ENCODE peak calls at places on chromosome 19, in ten cellular contexts. T, E, R, U, D, Z, N, V, Y and H are unnamed samples.

GRCh38 chr19:28669804-28670203 is 543.1 kb downstream of the UQCRFS1 start:
- DNase-seq in T (no peak), E (no peak), R (no peak), U (no peak), D (no peak), Z (no peak), N (no peak), V (no peak), Y (no peak), H (no peak)

GRCh38 chr19:28425431-28425931 is 787.5 kb downstream of the UQCRFS1 start:
- DNase-seq in T (no peak), E (no peak), R (peak), U (no peak), D (no peak), Z (no peak), N (no peak), V (peak), Y (no peak), H (peak)

GRCh38 chr19:33273881-33274662 is 28.3 kb downstream of the CEBPA start:
- DNase-seq in T (no peak), E (peak), R (peak), U (no peak), D (peak), Z (peak), N (no peak), V (peak), Y (peak), H (peak)

GRCh38 chr19:46218160-46218559 is 11.4 kb upstream of the IGFL1 start:
- DNase-seq in T (no peak), E (no peak), R (no peak), U (peak), D (peak), Z (no peak), N (peak), V (no peak), Y (peak), H (peak)

GRCh38 chr19:1884291-1884718 is 991 bp downstream of the ABHD17A start:
- DNase-seq in T (no peak), E (no peak), R (no peak), U (peak), D (no peak), Z (no peak), N (no peak), V (no peak), Y (no peak), H (no peak)

GRCh38 chr19:19578241-19578640 is 40.2 kb downstream of the CILP2 start:
- DNase-seq in T (no peak), E (no peak), R (no peak), U (no peak), D (no peak), Z (no peak), N (no peak), V (no peak), Y (no peak), H (no peak)

GRCh38 chr19:46040952-46041500 is at the start of gene IGFL4:
- DNase-seq in T (no peak), E (no peak), R (no peak), U (no peak), D (peak), Z (no peak), N (no peak), V (no peak), Y (no peak), H (no peak)

GRCh38 chr19:4102339-4103072 is 21.4 kb downstream of the MAP2K2 start:
- DNase-seq in T (no peak), E (no peak), R (no peak), U (no peak), D (no peak), Z (no peak), N (no peak), V (no peak), Y (no peak), H (no peak)

GRCh38 chr19:2164020-2164988 is 571 bp downstream of the DOT1L start:
- DNase-seq in T (peak), E (no peak), R (no peak), U (no peak), D (no peak), Z (no peak), N (no peak), V (no peak), Y (no peak), H (no peak)

GRCh38 chr19:3441089-3441985 is 39.0 kb downstream of the SMIM24 start:
- DNase-seq in T (no peak), E (no peak), R (no peak), U (peak), D (no peak), Z (no peak), N (no peak), V (no peak), Y (no peak), H (no peak)

GRCh38 chr19:37077615-37077928 is 661 bp upstream of the ZNF420 start:
- DNase-seq in T (no peak), E (no peak), R (no peak), U (no peak), D (peak), Z (no peak), N (no peak), V (no peak), Y (no peak), H (no peak)

GRCh38 chr19:19185853-19186728 is 5.9 kb downstream of the BORCS8 start:
- DNase-seq in T (no peak), E (no peak), R (no peak), U (peak), D (peak), Z (no peak), N (peak), V (peak), Y (peak), H (peak)

GRCh38 chr19:4284176-4284958 is 5.3 kb downstream of the SHD start:
- DNase-seq in T (no peak), E (no peak), R (peak), U (peak), D (no peak), Z (no peak), N (peak), V (no peak), Y (no peak), H (peak)

GRCh38 chr19:658916-659839 is 3.8 kb downstream of the RNF126 start:
- DNase-seq in T (no peak), E (peak), R (peak), U (no peak), D (no peak), Z (no peak), N (no peak), V (peak), Y (peak), H (no peak)
- TF ChIP-seq CTCF in T (no peak), E (no peak), R (no peak), U (no peak), D (no peak), Z (no peak), N (no peak), V (no peak), Y (no peak), H (no peak)

GRCh38 chr19:14536926-14537692 is 7.7 kb downstream of the TECR start:
- DNase-seq in T (peak), E (peak), R (peak), U (peak), D (peak), Z (peak), N (peak), V (peak), Y (peak), H (peak)
- H3K4me3 ChIP-seq in T (no peak), E (peak), R (no peak), U (peak), D (no peak), Z (no peak), N (peak), V (no peak), Y (peak), H (peak)

GRCh38 chr19:43101950-43102349 is 19.4 kb upstream of the PSG2 start:
- DNase-seq in T (no peak), E (no peak), R (no peak), U (no peak), D (no peak), Z (no peak), N (no peak), V (no peak), Y (no peak), H (no peak)
- TF ChIP-seq CTCF in T (no peak), E (no peak), R (no peak), U (no peak), D (no peak), Z (no peak), N (no peak), V (peak), Y (peak), H (no peak)

DNA sequence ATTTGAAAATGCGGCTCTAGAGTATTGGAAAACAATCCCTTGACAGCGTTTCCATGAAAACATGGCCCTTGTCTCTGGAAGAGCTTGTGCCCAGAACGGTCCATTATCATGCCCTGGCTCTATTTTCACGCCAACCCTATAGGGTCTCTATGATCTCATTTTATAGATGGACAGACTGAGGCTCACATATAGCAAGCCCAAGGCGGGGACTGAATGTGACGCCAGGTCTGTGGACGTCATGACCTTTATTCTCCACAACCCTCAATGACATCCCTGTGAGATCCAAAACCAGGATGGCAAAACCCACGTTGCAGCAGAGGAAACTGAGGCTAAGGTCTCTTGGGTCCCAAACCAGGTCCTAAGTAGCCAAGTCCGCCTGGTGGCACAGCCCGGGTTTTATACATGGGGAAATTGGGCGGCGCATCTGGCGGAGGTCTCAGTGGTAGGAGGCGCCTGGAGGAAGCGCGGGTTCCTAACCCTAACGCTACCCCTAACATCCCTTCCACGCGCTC is 425 bp upstream of the COLGALT1 start:
- DNase-seq in T (no peak), E (no peak), R (no peak), U (no peak), D (no peak), Z (no peak), N (no peak), V (no peak), Y (no peak), H (no peak)
- H3K4me3 ChIP-seq in T (peak), E (peak), R (peak), U (peak), D (peak), Z (peak), N (no peak), V (peak), Y (peak), H (peak)

GRCh38 chr19:31140717-31141116 is 208.5 kb downstream of the TSHZ3 start:
- DNase-seq in T (no peak), E (no peak), R (peak), U (no peak), D (no peak), Z (no peak), N (no peak), V (peak), Y (peak), H (peak)
- TF ChIP-seq CTCF in T (no peak), E (no peak), R (peak), U (no peak), D (no peak), Z (no peak), N (no peak), V (no peak), Y (no peak), H (peak)